ENCODE peak calls at places on chromosomes 12 and 14, in five cellular contexts. S, O, X, C and K are unnamed samples.

GRCh38 chr14:69625299-69626131 is 14.1 kb downstream of the SUSD6 start:
- DNase-seq in C (no peak), X (peak; percentile 66), S (no peak), O (peak; percentile 64), K (peak; percentile 90)

GRCh38 chr12:50598321-50598862 is 93.6 kb downstream of the DIP2B start:
- DNase-seq in S (no peak), C (no peak), X (no peak), O (no peak), K (no peak)

GRCh38 chr14:22471545-22472121 is 117.4 kb downstream of the DAD1 start:
- DNase-seq in C (peak; percentile 19), X (no peak), S (peak; percentile 69), O (no peak), K (no peak)

GRCh38 chr14:90551733-90552464 is 155.1 kb downstream of the CALM1 start:
- DNase-seq in X (no peak), C (no peak), O (no peak), S (no peak), K (no peak)

GRCh38 chr14:65230287-65230728 is 128.0 kb upstream of the MAX start:
- DNase-seq in O (no peak), X (no peak), S (no peak), C (no peak), K (no peak)

GRCh38 chr12:108608616-108609015 is 10.7 kb upstream of the TMEM119 start:
- DNase-seq in S (no peak), X (no peak), C (no peak), O (no peak), K (no peak)

GRCh38 chr12:95976416-95976832 is 19.7 kb downstream of the HAL start:
- DNase-seq in S (no peak), X (no peak), C (no peak), O (no peak), K (no peak)

GRCh38 chr14:70642313-70643235 is 858 bp downstream of the TTC9 start:
- DNase-seq in C (no peak), X (peak; percentile 44), S (peak; percentile 9), O (peak; percentile 13), K (peak; percentile 48)

GRCh38 chr12:68180792-68181744 is 21.5 kb upstream of the IFNG start:
- DNase-seq in O (peak; percentile 21), X (peak; percentile 67), S (no peak), C (no peak), K (peak; percentile 73)

GRCh38 chr14:95026851-95027463 is 130.4 kb downstream of the DICER1 start:
- DNase-seq in X (no peak), C (no peak), S (no peak), O (no peak), K (no peak)

GRCh38 chr14:59303216-59303615 is 114.7 kb downstream of the DAAM1 start:
- DNase-seq in X (no peak), O (no peak), C (no peak), S (no peak), K (no peak)

GRCh38 chr12:3998968-3999792 is 126.0 kb upstream of the PARP11 start:
- DNase-seq in X (no peak), C (no peak), O (peak; percentile 43), S (no peak), K (no peak)

GRCh38 chr12:64737539-64737938 is 21.7 kb downstream of the GNS start:
- DNase-seq in S (no peak), O (no peak), C (peak; percentile 15), X (no peak), K (peak; percentile 49)
- H3K9me3 ChIP-seq in S (no peaks in the 10 kb centered on the region), O (no peaks in the 10 kb centered on the region), C (no peaks in the 10 kb centered on the region), X (no peaks in the 10 kb centered on the region), K (no peaks in the 10 kb centered on the region)

DNA sequence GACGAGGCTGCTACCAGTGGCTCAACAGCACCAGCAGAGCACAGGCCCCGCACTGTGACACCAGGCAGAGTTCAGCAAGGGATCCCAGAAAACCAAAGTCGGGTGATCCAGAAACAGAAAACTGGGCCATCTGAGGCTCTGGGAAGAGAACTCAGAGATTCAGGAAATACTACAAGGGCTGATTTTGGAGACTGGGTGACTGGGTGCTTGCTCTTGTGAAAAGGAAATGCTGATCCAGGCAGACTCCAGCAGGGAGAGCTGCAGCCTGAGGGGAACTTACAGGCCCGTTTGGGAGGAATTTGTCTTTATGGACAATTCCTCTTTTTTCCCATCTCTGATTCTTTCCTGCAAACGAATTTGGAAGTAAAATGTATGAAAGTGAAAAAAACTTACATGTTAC is 28.2 kb downstream of the FOXN3 start:
- DNase-seq in X (no peak), C (no peak), S (peak; percentile 30), O (no peak), K (no peak)
- H3K27ac ChIP-seq in X (no peak overlapping the region), C (no peak overlapping the region), S (no peak overlapping the region), O (no peak overlapping the region), K (no peak overlapping the region)

GRCh38 chr14:26930576-26930975 is 332.7 kb upstream of the NOVA1 start:
- DNase-seq in O (no peak), C (no peak), X (no peak), S (no peak), K (no peak)

GRCh38 chr14:26926585-26926984 is 328.8 kb upstream of the NOVA1 start:
- DNase-seq in S (no peak), O (no peak), C (no peak), X (no peak), K (no peak)

DNA sequence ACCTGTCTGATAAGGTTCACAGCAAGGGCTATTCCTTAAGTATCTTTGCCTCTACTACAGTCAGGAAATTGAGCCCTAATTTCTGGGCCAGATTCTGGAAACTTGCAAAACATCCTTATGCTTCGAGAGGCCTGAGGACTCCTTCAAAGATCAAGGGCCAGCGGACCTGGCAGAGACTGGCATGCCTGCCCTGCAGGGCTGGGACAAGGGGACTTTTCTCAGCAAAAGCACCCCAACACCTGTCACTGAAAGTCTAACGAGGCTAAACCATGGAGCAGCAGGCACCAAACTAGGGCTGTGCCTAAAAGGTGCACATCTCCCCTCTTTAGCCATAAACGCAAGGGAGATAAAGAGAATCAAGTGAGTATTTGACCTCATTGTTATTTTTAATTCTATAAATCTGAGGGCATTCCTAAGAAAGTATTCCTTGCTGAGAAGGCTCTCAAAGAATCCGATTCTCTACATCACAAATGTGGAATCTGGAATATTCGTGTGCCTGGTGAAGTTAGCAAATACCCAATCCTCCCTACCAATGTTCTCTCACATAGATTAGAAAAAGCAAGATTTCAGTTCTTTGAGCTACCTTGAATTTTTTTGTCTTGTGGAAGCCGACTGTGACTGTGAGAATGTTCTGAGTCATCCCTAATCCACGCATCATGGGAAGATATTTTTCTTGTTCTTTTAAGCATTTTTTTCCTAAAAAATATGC is 328.2 kb upstream of the NOVA1 start:
- DNase-seq in X (no peak), C (no peak), O (no peak), S (no peak), K (no peak)
- H3K9me3 ChIP-seq in X (no peaks in the 10 kb centered on the region), C (peaks cover 19% of the 10 kb centered on the region), O (no peaks in the 10 kb centered on the region), S (no peaks in the 10 kb centered on the region), K (peaks cover 19% of the 10 kb centered on the region)

GRCh38 chr12:41521872-41522379 is 333.8 kb downstream of the PDZRN4 start:
- DNase-seq in C (no peak), X (no peak), S (no peak), O (no peak), K (no peak)
- H3K27ac ChIP-seq in C (no peak overlapping the region), X (no peak overlapping the region), S (no peak overlapping the region), O (no peak overlapping the region), K (no peak overlapping the region)

GRCh38 chr12:30784508-30784907 is 29.8 kb upstream of the CAPRIN2 start:
- DNase-seq in S (no peak), C (no peak), O (no peak), X (no peak), K (no peak)
- H3K9me3 ChIP-seq in S (peaks cover 6% of the 10 kb centered on the region), C (no peaks in the 10 kb centered on the region), O (no peaks in the 10 kb centered on the region), X (no peaks in the 10 kb centered on the region), K (no peaks in the 10 kb centered on the region)

GRCh38 chr12:569091-569676 is 94.1 kb downstream of the NINJ2 start:
- DNase-seq in O (no peak), X (no peak), C (no peak), S (no peak), K (no peak)
- H3K27ac ChIP-seq in O (no peak overlapping the region), X (peak overlapping the region; percentile 69), C (no peak overlapping the region), S (no peak overlapping the region), K (peak overlapping the region; percentile 14)

GRCh38 chr14:62468946-62469345 is 576.3 kb downstream of the KCNH5 start:
- DNase-seq in O (no peak), C (no peak), X (no peak), S (no peak), K (no peak)
- H3K9me3 ChIP-seq in O (no peaks in the 10 kb centered on the region), C (peaks cover 5% of the 10 kb centered on the region), X (no peaks in the 10 kb centered on the region), S (no peaks in the 10 kb centered on the region), K (peaks cover 2% of the 10 kb centered on the region)